ENCODE peak calls at places on chromosomes 7 and 10, in six cellular contexts. H is type B pancreatic cell; R is CD8-positive, alpha-beta T cell; G is brain microvascular endothelial cell; N is GM06990; E is spleen. Q is an unnamed sample.
A peak's percentile ranks its signal among the peaks of the same experiment; 100 is the strongest.

GRCh38 chr7:30561389-30561788 is 33.3 kb upstream of the GARS1 start:
- DNase-seq in H (no peak), R (no peak), G (no peak), N (no peak), E (no peak), Q (no peak)

GRCh38 chr10:131977323-131978096 is 4.2 kb downstream of the BNIP3 start:
- DNase-seq in H (no peak), R (no peak), G (no peak), N (no peak), E (peak; percentile 35), Q (no peak)

GRCh38 chr7:29946428-29947186 is 43.0 kb downstream of the SCRN1 start:
- DNase-seq in H (no peak), R (no peak), G (no peak), N (no peak), E (no peak), Q (no peak)

GRCh38 chr10:127801302-127801701 is 64.3 kb downstream of the FOXI2 start:
- DNase-seq in H (no peak), R (no peak), G (no peak), N (no peak), E (no peak), Q (no peak)

GRCh38 chr10:109972372-109973001 is 35.3 kb upstream of the ADD3 start:
- DNase-seq in H (no peak), R (no peak), G (no peak), N (no peak), E (no peak), Q (no peak)

GRCh38 chr7:24965831-24966708 is 13.9 kb downstream of the OSBPL3 start:
- DNase-seq in H (no peak), R (peak; percentile 19), G (no peak), N (peak; percentile 87), E (no peak), Q (no peak)

GRCh38 chr7:130926021-130926691 is 192.1 kb upstream of the KLF14 start:
- DNase-seq in H (no peak), R (no peak), G (no peak), N (no peak), E (peak; percentile 86), Q (no peak)

GRCh38 chr7:34128762-34129161 is 223.4 kb downstream of the BMPER start:
- DNase-seq in H (no peak), R (no peak), G (peak; percentile 81), N (no peak), E (no peak), Q (no peak)

GRCh38 chr10:34474060-34474376 is 341.1 kb downstream of the PARD3 start:
- DNase-seq in H (no peak), R (no peak), G (no peak), N (no peak), E (no peak), Q (no peak)

GRCh38 chr10:71749396-71749795 is 23.9 kb downstream of the VSIR start:
- DNase-seq in H (no peak), R (no peak), G (no peak), N (no peak), E (peak; percentile 82), Q (no peak)

GRCh38 chr7:11706666-11707605 is 125.1 kb downstream of the THSD7A start:
- DNase-seq in H (no peak), R (no peak), G (no peak), N (no peak), E (no peak), Q (no peak)

GRCh38 chr10:110915035-110915434 is 3.9 kb downstream of the BBIP1 start:
- DNase-seq in H (no peak), R (no peak), G (no peak), N (no peak), E (no peak), Q (no peak)

GRCh38 chr7:9718071-9718470 is 1255.6 kb upstream of the PHF14 start:
- DNase-seq in H (no peak), R (no peak), G (no peak), N (no peak), E (no peak), Q (no peak)

GRCh38 chr7:55641811-55642210 is 69.5 kb upstream of the VOPP1 start:
- DNase-seq in H (no peak), R (no peak), G (no peak), N (no peak), E (no peak), Q (no peak)

GRCh38 chr7:103912906-103913610 is 76.4 kb downstream of the RELN start:
- DNase-seq in H (no peak), R (no peak), G (no peak), N (no peak), E (no peak), Q (no peak)

GRCh38 chr7:84811427-84811826 is 375.4 kb downstream of the SEMA3D start:
- DNase-seq in H (no peak), R (no peak), G (no peak), N (no peak), E (no peak), Q (no peak)

GRCh38 chr7:18583305-18583704 is 87.8 kb downstream of the HDAC9 start:
- DNase-seq in H (no peak), R (no peak), G (peak; percentile 57), N (no peak), E (no peak), Q (no peak)

GRCh38 chr10:46516660-46517416 is 39.6 kb downstream of the GPRIN2 start:
- DNase-seq in H (peak; percentile 68), R (no peak), G (peak; percentile 83), N (no peak), E (peak; percentile 70), Q (peak; percentile 83)

GRCh38 chr10:97427571-97428179 is 1.7 kb downstream of the PGAM1 start:
- DNase-seq in H (no peak), R (no peak), G (no peak), N (no peak), E (no peak), Q (no peak)

GRCh38 chr10:119521443-119522204 is 20.9 kb downstream of the RGS10 start:
- DNase-seq in H (no peak), R (no peak), G (peak; percentile 26), N (no peak), E (no peak), Q (no peak)

GRCh38 chr7:81680120-81680519 is 89.7 kb downstream of the HGF start:
- DNase-seq in H (no peak), R (no peak), G (no peak), N (peak; percentile 6), E (no peak), Q (no peak)

GRCh38 chr10:9331583-9332008 is 1277.1 kb downstream of the GATA3 start:
- DNase-seq in H (no peak), R (no peak), G (peak; percentile 5), N (peak; percentile 1), E (no peak), Q (no peak)

GRCh38 chr7:43756368-43757072 is 2.0 kb upstream of the BLVRA start:
- DNase-seq in H (no peak), R (no peak), G (peak; percentile 60), N (no peak), E (no peak), Q (peak; percentile 57)

DNA sequence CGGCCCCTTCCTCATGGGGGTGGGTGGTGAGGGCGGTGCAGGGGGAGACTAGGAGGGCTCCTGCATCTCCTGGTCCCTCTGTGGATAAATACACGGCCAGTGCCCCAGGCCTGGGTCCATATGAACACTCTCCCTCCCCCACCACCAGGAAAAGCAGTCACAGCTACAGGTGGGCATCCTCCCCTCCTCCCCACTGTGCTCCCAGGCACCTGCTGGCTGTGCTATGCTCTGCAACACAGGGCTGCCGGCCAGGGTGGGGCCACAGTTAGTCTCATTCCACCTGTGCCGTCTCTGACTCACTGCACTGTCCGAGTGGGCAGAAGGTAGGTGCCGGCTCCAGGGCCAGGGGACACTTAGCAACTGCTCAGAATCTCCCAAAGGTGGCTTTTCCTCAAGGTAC is 87.3 kb upstream of the INSIG1 start:
- DNase-seq in H (no peak), R (no peak), G (no peak), N (no peak), E (peak; percentile 69), Q (no peak)
- TF ChIP-seq CTCF in H (no peak), R (no peak), G (peak; percentile 9), N (no peak), E (no peak), Q (no peak)

GRCh38 chr10:99487125-99487524 is 45.6 kb upstream of the NKX2-3 start:
- DNase-seq in H (no peak), R (no peak), G (no peak), N (no peak), E (no peak), Q (no peak)

GRCh38 chr10:99484626-99485581 is 47.8 kb upstream of the NKX2-3 start:
- DNase-seq in H (no peak), R (no peak), G (no peak), N (no peak), E (no peak), Q (no peak)
- TF ChIP-seq CTCF in H (no peak), R (no peak), G (peak; percentile 16), N (peak; percentile 15), E (peak; percentile 52), Q (no peak)

GRCh38 chr10:7054915-7055314 is 355.9 kb downstream of the SFMBT2 start:
- DNase-seq in H (no peak), R (no peak), G (peak; percentile 1), N (no peak), E (no peak), Q (no peak)
- TF ChIP-seq CTCF in H (peak; percentile 64), R (no peak), G (peak; percentile 62), N (peak; percentile 21), E (peak; percentile 35), Q (peak; percentile 26)

GRCh38 chr10:42755028-42755451 is 27.6 kb upstream of the BMS1 start:
- DNase-seq in H (no peak), R (no peak), G (no peak), N (no peak), E (no peak), Q (no peak)

GRCh38 chr10:42753126-42753506 is 29.5 kb upstream of the BMS1 start:
- DNase-seq in H (no peak), R (peak; percentile 49), G (peak; percentile 58), N (peak; percentile 51), E (peak; percentile 86), Q (peak; percentile 90)

GRCh38 chr10:42753507-42754154 is 29.0 kb upstream of the BMS1 start:
- DNase-seq in H (no peak), R (no peak), G (no peak), N (no peak), E (peak; percentile 80), Q (no peak)

GRCh38 chr10:42755591-42756093 is 27.0 kb upstream of the BMS1 start:
- DNase-seq in H (no peak), R (no peak), G (no peak), N (no peak), E (no peak), Q (no peak)

GRCh38 chr10:42754155-42755027 is 28.2 kb upstream of the BMS1 start:
- DNase-seq in H (no peak), R (no peak), G (no peak), N (peak; percentile 41), E (no peak), Q (no peak)
- TF ChIP-seq CTCF in H (peak; percentile 39), R (no peak), G (peak; percentile 16), N (no peak), E (no peak), Q (no peak)

DNA sequence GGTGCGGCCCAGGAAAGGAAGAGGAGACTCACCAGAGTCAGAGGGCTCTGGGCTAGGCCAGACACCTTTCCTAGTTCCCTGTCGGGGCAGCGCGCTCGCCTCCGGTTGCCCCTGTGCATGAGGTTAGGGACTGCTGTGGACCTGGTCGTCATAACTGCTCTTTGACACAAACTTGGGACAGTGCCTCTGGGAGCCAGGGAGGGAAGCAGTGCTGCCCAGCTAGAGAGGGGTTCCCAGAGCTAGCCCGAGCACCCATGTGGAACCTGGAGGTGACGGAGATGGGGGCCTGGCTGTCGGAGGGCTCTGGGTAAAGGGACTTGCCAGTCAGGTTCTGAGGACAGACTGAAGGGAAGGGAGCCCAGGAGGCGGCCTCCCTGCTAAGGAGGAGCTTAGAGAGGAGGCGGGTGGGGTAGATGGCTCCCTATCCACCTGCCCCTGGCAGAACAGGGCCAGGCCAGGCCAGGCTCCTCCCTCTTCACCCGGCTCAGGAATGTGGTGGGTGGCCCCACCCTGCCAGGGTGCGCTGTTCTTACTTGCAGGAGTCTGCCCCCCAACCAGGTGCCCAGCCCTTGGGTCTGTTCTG is 29.7 kb downstream of the AGAP3 start:
- DNase-seq in H (no peak), R (no peak), G (no peak), N (no peak), E (no peak), Q (no peak)
- TF ChIP-seq CTCF in H (peak; percentile 4), R (no peak), G (no peak), N (no peak), E (no peak), Q (no peak)

Q was measured in osteocyte.